ENCODE peak calls at places on chromosomes 12 and 14, in four cellular contexts. O is GM12878, V is K562, B is GM12891. H is an unnamed sample.

GRCh38 chr12:103241184-103241583 is 254.6 kb downstream of the C12orf42 start:
- DNase-seq in O (no peak), V (no peak), B (no peak), H (no peak)

GRCh38 chr12:122106891-122107660 is 28.5 kb downstream of the MLXIP start:
- DNase-seq in O (no peak), V (no peak), B (no peak), H (no peak)

GRCh38 chr12:121110211-121110940 is 22.3 kb upstream of the P2RX7 start:
- DNase-seq in O (peak), V (peak), B (peak), H (peak)

GRCh38 chr14:100609941-100610391 is 22.7 kb upstream of the BEGAIN start:
- DNase-seq in O (no peak), V (no peak), B (no peak), H (no peak)

GRCh38 chr12:42960087-42960527 is 370.6 kb upstream of the PRICKLE1 start:
- DNase-seq in O (no peak), V (no peak), B (no peak), H (no peak)

GRCh38 chr12:31118831-31119530 is 45.3 kb downstream of the DDX11 start:
- DNase-seq in O (no peak), V (peak), B (no peak), H (no peak)

GRCh38 chr14:69868363-69868963 is 10.8 kb upstream of the SMOC1 start:
- DNase-seq in O (no peak), V (no peak), B (no peak), H (no peak)

GRCh38 chr12:82651489-82651888 is 35.2 kb upstream of the TMTC2 start:
- DNase-seq in O (no peak), V (no peak), B (no peak), H (no peak)

GRCh38 chr14:54447231-54447692 is 6.1 kb upstream of the CNIH1 start:
- DNase-seq in O (no peak), V (no peak), B (no peak), H (peak)

GRCh38 chr12:96780330-96780729 is 126.7 kb upstream of the NEDD1 start:
- DNase-seq in O (no peak), V (no peak), B (no peak), H (no peak)

GRCh38 chr12:96773031-96773430 is 134.0 kb upstream of the NEDD1 start:
- DNase-seq in O (no peak), V (no peak), B (no peak), H (no peak)

GRCh38 chr12:96776908-96777307 is 130.1 kb upstream of the NEDD1 start:
- DNase-seq in O (no peak), V (no peak), B (no peak), H (no peak)

GRCh38 chr12:96770239-96770780 is 136.7 kb upstream of the NEDD1 start:
- DNase-seq in O (no peak), V (no peak), B (no peak), H (no peak)

GRCh38 chr12:96774501-96775256 is 132.4 kb upstream of the NEDD1 start:
- DNase-seq in O (no peak), V (no peak), B (no peak), H (no peak)
- TF ChIP-seq SPI1 in O (no peak), V (no peak), B (no peak), H (no peak)

DNA sequence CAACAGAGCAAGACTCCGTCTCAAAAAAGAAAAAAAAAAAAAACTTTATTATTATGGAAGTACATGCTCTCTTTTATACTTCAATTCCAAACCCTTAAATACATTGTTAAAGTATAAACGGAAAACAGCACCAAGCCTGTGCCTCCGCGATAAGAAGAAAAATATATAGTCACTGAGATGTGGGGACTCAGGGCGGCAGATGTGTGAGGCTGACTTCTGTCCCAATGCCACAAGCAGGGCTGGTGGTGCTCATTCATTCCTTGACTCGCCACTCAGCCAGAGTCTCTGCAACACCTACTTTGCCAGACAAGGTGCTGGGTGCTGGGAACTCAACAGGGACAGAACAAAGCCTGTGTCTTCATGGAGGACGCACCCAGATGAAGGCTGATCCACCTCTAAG is 13.8 kb downstream of the LGMN start:
- DNase-seq in O (no peak), V (peak), B (no peak), H (no peak)
- TF ChIP-seq SPI1 in O (no peak), V (no peak), B (no peak), H (no peak)

DNA sequence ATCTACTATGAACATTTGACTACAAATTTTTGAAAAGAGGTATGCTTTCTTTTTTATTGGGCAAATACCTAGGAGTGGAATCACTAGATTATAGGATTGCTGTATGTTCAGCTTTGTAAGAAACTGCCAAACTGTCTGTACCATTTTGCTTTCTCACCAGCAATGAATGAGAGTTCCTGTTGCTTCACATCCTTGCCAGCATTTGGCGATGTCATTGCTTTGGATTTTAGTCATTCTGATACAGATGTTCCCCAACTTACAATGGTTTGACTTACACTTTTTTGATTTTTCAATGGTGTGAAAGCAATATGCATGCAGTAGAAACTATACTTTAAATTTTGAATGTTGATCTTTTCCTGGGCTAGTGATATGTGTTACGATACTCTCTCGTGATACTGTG is 328.7 kb downstream of the RAD51B start:
- DNase-seq in O (no peak), V (no peak), B (no peak), H (no peak)
- TF ChIP-seq SPI1 in O (no peak), V (no peak), B (no peak), H (no peak)

GRCh38 chr12:1185460-1186182 is 194.6 kb downstream of the ERC1 start:
- DNase-seq in O (peak), V (no peak), B (peak), H (no peak)
- TF ChIP-seq SPI1 in O (no peak), V (no peak), B (no peak), H (no peak)

H was measured in HL-60.